ENCODE peak calls at places on chromosomes 4 and X, in six cellular contexts. One of them, this sample, is unnamed. For H3K4me1 and H3K9me3, the result is how much of the 10 kb centered on the place peaks cover.

GRCh38 chr4:111263836-111264235 is 641.0 kb upstream of the PITX2 start:
- DNase-seq in fibroblast of lung: no peak
- DNase-seq in psoas muscle: no peak
- DNase-seq in keratinocyte: no peak
- DNase-seq in lung: no peak
- DNase-seq in CD8-positive, alpha-beta memory T cell: no peak
- DNase-seq in this sample: no peak

GRCh38 chrX:63434665-63435064 is 83.5 kb upstream of the SPIN4 start:
- DNase-seq in keratinocyte: no peak
- DNase-seq in lung: no peak
- DNase-seq in fibroblast of lung: no peak
- DNase-seq in CD8-positive, alpha-beta memory T cell: no peak
- DNase-seq in psoas muscle: no peak
- DNase-seq in this sample: no peak

GRCh38 chrX:3312109-3312508 is 34.3 kb downstream of the MXRA5 start:
- DNase-seq in psoas muscle: no peak
- DNase-seq in keratinocyte: no peak
- DNase-seq in fibroblast of lung: no peak
- DNase-seq in lung: no peak
- DNase-seq in CD8-positive, alpha-beta memory T cell: no peak
- DNase-seq in this sample: no peak

GRCh38 chrX:11334165-11334564 is 41.0 kb downstream of the AMELX start:
- DNase-seq in keratinocyte: no peak
- DNase-seq in fibroblast of lung: no peak
- DNase-seq in CD8-positive, alpha-beta memory T cell: no peak
- DNase-seq in psoas muscle: no peak
- DNase-seq in lung: no peak
- DNase-seq in this sample: no peak

GRCh38 chr4:175784986-175785525 is 27.0 kb downstream of the GPM6A start:
- DNase-seq in CD8-positive, alpha-beta memory T cell: no peak
- DNase-seq in lung: no peak
- DNase-seq in fibroblast of lung: no peak
- DNase-seq in keratinocyte: no peak
- DNase-seq in psoas muscle: no peak
- DNase-seq in this sample: no peak

GRCh38 chrX:73913580-73913979 is 350.6 kb downstream of the CHIC1 start:
- DNase-seq in lung: no peak
- DNase-seq in keratinocyte: no peak
- DNase-seq in CD8-positive, alpha-beta memory T cell: no peak
- DNase-seq in psoas muscle: no peak
- DNase-seq in fibroblast of lung: peak
- DNase-seq in this sample: no peak

GRCh38 chr4:53653484-53654053 is 62.3 kb upstream of the LNX1 start:
- DNase-seq in psoas muscle: no peak
- DNase-seq in lung: no peak
- DNase-seq in keratinocyte: no peak
- DNase-seq in fibroblast of lung: peak
- DNase-seq in CD8-positive, alpha-beta memory T cell: no peak
- DNase-seq in this sample: no peak

GRCh38 chr4:84917869-84918600 is 48.5 kb downstream of the WDFY3 start:
- DNase-seq in fibroblast of lung: no peak
- DNase-seq in psoas muscle: no peak
- DNase-seq in lung: no peak
- DNase-seq in keratinocyte: no peak
- DNase-seq in CD8-positive, alpha-beta memory T cell: no peak
- DNase-seq in this sample: no peak

GRCh38 chr4:154630307-154630706 is 17.9 kb upstream of the FGG start:
- DNase-seq in fibroblast of lung: no peak
- DNase-seq in keratinocyte: no peak
- DNase-seq in lung: no peak
- DNase-seq in CD8-positive, alpha-beta memory T cell: no peak
- DNase-seq in psoas muscle: no peak
- DNase-seq in this sample: no peak

GRCh38 chr4:186248643-186249042 is 17.3 kb upstream of the F11 start:
- DNase-seq in keratinocyte: no peak
- DNase-seq in lung: no peak
- DNase-seq in fibroblast of lung: no peak
- DNase-seq in psoas muscle: no peak
- DNase-seq in CD8-positive, alpha-beta memory T cell: no peak
- DNase-seq in this sample: no peak

GRCh38 chrX:40108959-40109287 is 11.2 kb upstream of the BCOR start:
- DNase-seq in lung: no peak
- DNase-seq in CD8-positive, alpha-beta memory T cell: peak
- DNase-seq in fibroblast of lung: peak
- DNase-seq in psoas muscle: peak
- DNase-seq in keratinocyte: no peak
- DNase-seq in this sample: no peak

GRCh38 chr4:94534401-94535312 is 82.9 kb downstream of the PDLIM5 start:
- DNase-seq in psoas muscle: no peak
- DNase-seq in fibroblast of lung: no peak
- DNase-seq in keratinocyte: no peak
- DNase-seq in lung: no peak
- DNase-seq in CD8-positive, alpha-beta memory T cell: no peak
- DNase-seq in this sample: no peak

GRCh38 chr4:7095611-7096155 is 27.8 kb upstream of the GRPEL1 start:
- DNase-seq in fibroblast of lung: no peak
- DNase-seq in keratinocyte: no peak
- DNase-seq in CD8-positive, alpha-beta memory T cell: no peak
- DNase-seq in lung: no peak
- DNase-seq in psoas muscle: no peak
- DNase-seq in this sample: no peak

GRCh38 chrX:24243692-24244091 is 70.2 kb downstream of the SUPT20HL2 start:
- DNase-seq in CD8-positive, alpha-beta memory T cell: no peak
- DNase-seq in lung: no peak
- DNase-seq in keratinocyte: no peak
- DNase-seq in fibroblast of lung: no peak
- DNase-seq in psoas muscle: no peak
- DNase-seq in this sample: no peak

GRCh38 chr4:7630559-7631287 is 196.0 kb upstream of the PSAPL1 start:
- DNase-seq in lung: no peak
- DNase-seq in psoas muscle: peak
- DNase-seq in fibroblast of lung: peak
- DNase-seq in CD8-positive, alpha-beta memory T cell: no peak
- DNase-seq in keratinocyte: peak
- DNase-seq in this sample: peak

GRCh38 chr4:140149851-140150635 is 3.9 kb downstream of the MAML3 start:
- DNase-seq in keratinocyte: no peak
- DNase-seq in psoas muscle: peak
- DNase-seq in lung: peak
- DNase-seq in CD8-positive, alpha-beta memory T cell: peak
- DNase-seq in fibroblast of lung: peak
- DNase-seq in this sample: peak

GRCh38 chr4:26719954-26720552 is 136.2 kb downstream of the TBC1D19 start:
- DNase-seq in lung: no peak
- DNase-seq in fibroblast of lung: peak
- DNase-seq in keratinocyte: no peak
- DNase-seq in CD8-positive, alpha-beta memory T cell: no peak
- DNase-seq in psoas muscle: no peak
- DNase-seq in this sample: no peak

GRCh38 chrX:11899091-11899490 is 141.1 kb downstream of the MSL3 start:
- DNase-seq in lung: no peak
- DNase-seq in fibroblast of lung: peak
- DNase-seq in keratinocyte: peak
- DNase-seq in CD8-positive, alpha-beta memory T cell: no peak
- DNase-seq in psoas muscle: no peak
- DNase-seq in this sample: no peak

GRCh38 chr4:102901804-102902203 is 33.0 kb downstream of the CISD2 start:
- DNase-seq in fibroblast of lung: no peak
- DNase-seq in psoas muscle: no peak
- DNase-seq in CD8-positive, alpha-beta memory T cell: no peak
- DNase-seq in keratinocyte: no peak
- DNase-seq in lung: no peak
- DNase-seq in this sample: no peak

GRCh38 chr4:2648159-2648814 is 107.8 kb downstream of the TNIP2 start:
- DNase-seq in keratinocyte: no peak
- DNase-seq in CD8-positive, alpha-beta memory T cell: no peak
- DNase-seq in fibroblast of lung: no peak
- DNase-seq in lung: no peak
- DNase-seq in psoas muscle: no peak
- DNase-seq in this sample: no peak

GRCh38 chr4:2647403-2648158 is 108.6 kb downstream of the TNIP2 start:
- DNase-seq in psoas muscle: no peak
- DNase-seq in fibroblast of lung: no peak
- DNase-seq in lung: no peak
- DNase-seq in CD8-positive, alpha-beta memory T cell: no peak
- DNase-seq in keratinocyte: no peak
- DNase-seq in this sample: no peak

GRCh38 chr4:2646386-2647149 is 109.6 kb downstream of the TNIP2 start:
- DNase-seq in psoas muscle: no peak
- DNase-seq in lung: no peak
- DNase-seq in fibroblast of lung: no peak
- DNase-seq in keratinocyte: no peak
- DNase-seq in CD8-positive, alpha-beta memory T cell: no peak
- DNase-seq in this sample: no peak

GRCh38 chr4:2638730-2639129 is 102.3 kb downstream of the FAM193A start:
- DNase-seq in lung: no peak
- DNase-seq in keratinocyte: no peak
- DNase-seq in fibroblast of lung: no peak
- DNase-seq in psoas muscle: no peak
- DNase-seq in CD8-positive, alpha-beta memory T cell: no peak
- DNase-seq in this sample: no peak

DNA sequence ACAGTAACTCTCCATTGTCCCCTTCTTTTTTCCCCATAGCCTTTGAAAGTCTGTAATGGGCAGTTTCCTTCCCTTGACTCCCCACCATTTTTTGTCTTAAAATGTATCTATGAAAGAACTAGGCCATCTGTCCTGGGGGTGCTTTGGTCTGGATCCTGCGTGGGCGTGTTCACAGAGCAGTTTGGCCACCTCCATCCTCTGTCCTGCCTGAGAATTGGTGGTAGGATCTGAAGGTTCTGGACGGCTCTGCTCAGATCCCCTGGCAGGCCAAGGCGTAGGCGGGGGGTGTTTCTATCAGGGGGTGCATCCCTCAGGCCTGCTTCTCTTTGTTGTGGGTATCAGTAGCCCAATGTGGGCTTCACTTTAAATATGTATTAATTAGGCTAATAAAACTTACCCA is 107.1 kb downstream of the FAM193A start:
- DNase-seq in psoas muscle: no peak
- DNase-seq in lung: no peak
- DNase-seq in CD8-positive, alpha-beta memory T cell: no peak
- DNase-seq in fibroblast of lung: no peak
- DNase-seq in keratinocyte: no peak
- DNase-seq in this sample: no peak
- H3K27ac ChIP-seq in psoas muscle: no peak
- H3K27ac ChIP-seq in lung: no peak
- H3K27ac ChIP-seq in CD8-positive, alpha-beta memory T cell: no peak
- H3K27ac ChIP-seq in fibroblast of lung: no peak
- H3K27ac ChIP-seq in keratinocyte: no peak
- H3K27ac ChIP-seq in this sample: no peak

GRCh38 chr4:138960175-138960710 is 55.3 kb upstream of the NOCT start:
- DNase-seq in fibroblast of lung: no peak
- DNase-seq in CD8-positive, alpha-beta memory T cell: no peak
- DNase-seq in psoas muscle: no peak
- DNase-seq in keratinocyte: no peak
- DNase-seq in lung: no peak
- DNase-seq in this sample: no peak
- H3K4me1 ChIP-seq in fibroblast of lung: under half
- H3K4me1 ChIP-seq in CD8-positive, alpha-beta memory T cell: under half
- H3K4me1 ChIP-seq in psoas muscle: under half
- H3K4me1 ChIP-seq in keratinocyte: under half
- H3K4me1 ChIP-seq in lung: under half
- H3K4me1 ChIP-seq in this sample: under half

DNA sequence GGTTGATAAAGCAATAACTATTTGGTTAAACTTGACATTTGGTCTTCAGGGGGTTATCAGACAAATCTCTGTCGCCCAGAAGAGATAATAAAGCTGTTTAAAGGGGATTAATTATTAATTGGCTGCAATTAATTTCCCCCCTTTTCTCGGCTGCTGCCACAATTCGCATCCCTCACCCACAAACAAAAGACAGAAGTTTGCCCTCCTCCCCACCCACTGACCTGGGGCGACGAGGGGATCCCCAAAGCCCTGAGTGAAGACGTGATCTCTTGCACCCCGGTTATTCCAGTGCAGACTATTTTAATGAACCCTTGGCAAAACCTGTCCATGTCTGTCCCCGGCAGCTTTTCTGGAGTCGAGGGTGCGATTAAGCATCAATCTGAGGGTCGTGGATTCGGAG is 55.7 kb upstream of the TMEM33 start:
- DNase-seq in fibroblast of lung: no peak
- DNase-seq in CD8-positive, alpha-beta memory T cell: no peak
- DNase-seq in lung: no peak
- DNase-seq in psoas muscle: no peak
- DNase-seq in keratinocyte: no peak
- DNase-seq in this sample: no peak
- H3K9me3 ChIP-seq in fibroblast of lung: under half
- H3K9me3 ChIP-seq in CD8-positive, alpha-beta memory T cell: under half
- H3K9me3 ChIP-seq in lung: under half
- H3K9me3 ChIP-seq in psoas muscle: under half
- H3K9me3 ChIP-seq in keratinocyte: under half
- H3K9me3 ChIP-seq in this sample: under half

DNA sequence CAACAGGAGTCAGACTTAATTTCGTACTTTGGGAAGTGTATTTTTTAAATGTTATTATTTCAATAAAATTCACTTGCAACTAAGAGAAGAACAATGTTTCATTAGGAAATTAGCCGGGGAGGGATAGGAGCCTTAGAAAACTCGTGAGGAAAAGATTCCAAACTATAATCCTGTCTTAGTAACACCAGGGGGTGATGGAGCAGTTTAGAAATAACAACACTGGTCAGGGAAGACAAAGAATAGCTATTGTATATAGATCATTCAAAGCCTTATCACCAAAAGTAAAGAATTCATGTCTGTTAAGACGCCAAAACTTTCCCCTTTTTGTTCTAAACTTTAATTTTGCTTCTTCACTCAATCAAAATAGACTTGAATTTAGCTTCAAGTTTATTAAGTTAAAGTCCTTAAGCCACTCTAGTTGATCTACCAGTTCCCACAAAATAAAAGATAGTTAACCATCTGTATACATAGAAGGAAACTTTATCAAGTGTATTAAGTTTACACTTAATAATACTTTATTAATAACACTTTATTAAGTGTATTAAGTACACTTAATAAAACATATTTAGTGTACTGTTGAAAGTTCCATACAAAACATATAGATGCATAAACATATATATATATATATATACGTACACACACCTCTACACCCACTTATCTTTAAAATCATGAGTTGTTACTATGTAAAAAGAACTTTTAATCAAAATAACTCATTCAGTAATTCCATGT is 60.5 kb downstream of the ARAP2 start:
- DNase-seq in lung: no peak
- DNase-seq in CD8-positive, alpha-beta memory T cell: no peak
- DNase-seq in fibroblast of lung: no peak
- DNase-seq in keratinocyte: no peak
- DNase-seq in psoas muscle: no peak
- DNase-seq in this sample: no peak
- H3K27ac ChIP-seq in lung: no peak
- H3K27ac ChIP-seq in CD8-positive, alpha-beta memory T cell: no peak
- H3K27ac ChIP-seq in fibroblast of lung: no peak
- H3K27ac ChIP-seq in keratinocyte: no peak
- H3K27ac ChIP-seq in psoas muscle: no peak
- H3K27ac ChIP-seq in this sample: no peak

This sample was measured in thoracic aorta.